ENCODE peak calls at places on chromosomes 1 and 21, in four cellular contexts. O is K562, U is HepG2, X is GM12878. I is an unnamed sample.

GRCh38 chr1:232059726-232060360 is 433.3 kb downstream of the DISC1 start:
- DNase-seq in O (no peak), U (no peak), X (no peak), I (no peak)

GRCh38 chr1:10969267-10969970 is 43.0 kb upstream of the TARDBP start:
- DNase-seq in O (no peak), U (no peak), X (no peak), I (no peak)

GRCh38 chr1:233465745-233466343 is 138.3 kb downstream of the MAP3K21 start:
- DNase-seq in O (no peak), U (no peak), X (no peak), I (no peak)

GRCh38 chr21:44800103-44800502 is 1.5 kb downstream of the UBE2G2 start:
- DNase-seq in O (no peak), U (peak), X (no peak), I (peak)

GRCh38 chr1:98702976-98703375 is 41.5 kb downstream of the SNX7 start:
- DNase-seq in O (no peak), U (no peak), X (no peak), I (no peak)

GRCh38 chr1:55420866-55421265 is 205.7 kb upstream of the USP24 start:
- DNase-seq in O (no peak), U (no peak), X (no peak), I (no peak)

GRCh38 chr1:200867018-200867811 is 5.6 kb upstream of the GPR25 start:
- DNase-seq in O (no peak), U (no peak), X (no peak), I (no peak)

GRCh38 chr1:2514863-2515762 is 11.3 kb downstream of the PANK4 start:
- DNase-seq in O (no peak), U (no peak), X (no peak), I (no peak)

GRCh38 chr1:204150702-204151561 is 912 bp downstream of the ETNK2 start:
- DNase-seq in O (no peak), U (no peak), X (no peak), I (no peak)

GRCh38 chr1:204152310-204153044 is 633 bp upstream of the ETNK2 start:
- DNase-seq in O (no peak), U (no peak), X (no peak), I (no peak)

GRCh38 chr1:204149635-204150565 is 1.9 kb downstream of the ETNK2 start:
- DNase-seq in O (peak), U (no peak), X (no peak), I (no peak)

GRCh38 chr1:204153667-204154066 is 1.8 kb upstream of the ETNK2 start:
- DNase-seq in O (no peak), U (no peak), X (no peak), I (no peak)

DNA sequence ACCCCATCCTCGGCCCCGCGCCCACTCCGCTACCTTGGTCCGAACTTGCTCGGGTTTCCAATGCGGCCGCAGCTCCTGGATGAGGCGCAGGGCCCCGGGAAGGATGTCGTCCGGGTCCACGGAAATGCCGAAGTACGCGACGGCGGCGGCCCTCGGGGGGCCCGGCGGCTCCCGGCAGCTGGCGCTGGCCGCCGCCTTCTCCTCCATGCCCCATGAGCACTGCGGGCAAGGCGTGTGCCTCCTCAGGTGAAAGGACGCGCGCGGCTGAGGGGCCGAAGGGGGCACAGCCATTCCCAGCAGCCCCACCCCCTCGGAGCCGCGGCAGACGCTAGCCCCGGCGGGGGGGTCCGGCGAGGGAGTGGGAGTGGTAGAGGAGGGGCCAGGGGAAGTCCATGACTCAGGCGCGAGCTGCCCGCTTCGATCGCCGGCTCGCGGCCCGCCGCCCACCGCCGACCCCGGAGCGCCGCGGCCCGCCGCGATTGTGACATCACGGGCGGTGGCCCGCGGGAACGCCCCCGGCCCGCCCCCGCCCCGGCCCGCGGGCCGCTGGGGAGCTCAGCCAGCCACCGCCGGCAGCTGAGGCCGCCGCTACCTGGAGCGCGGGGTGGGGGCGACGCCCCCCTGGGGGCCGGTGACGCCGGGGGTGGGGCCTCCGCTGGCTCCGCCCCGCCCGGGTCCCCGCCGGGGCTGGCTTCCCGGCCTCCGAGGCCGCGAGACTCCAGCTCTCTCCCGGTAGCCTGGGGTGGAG is at the start of gene ETNK2:
- DNase-seq in O (peak), U (no peak), X (no peak), I (peak)
- TF ChIP-seq POLR2AphosphoS2 in O (no peak), U (no peak), X (no peak), I (no peak)

GRCh38 chr1:20375563-20375962 is 84.9 kb downstream of the VWA5B1 start:
- DNase-seq in O (no peak), U (no peak), X (no peak), I (no peak)

GRCh38 chr1:20372676-20373075 is 82.0 kb downstream of the VWA5B1 start:
- DNase-seq in O (no peak), U (no peak), X (no peak), I (no peak)

GRCh38 chr1:20371883-20372282 is 81.2 kb downstream of the VWA5B1 start:
- DNase-seq in O (no peak), U (no peak), X (no peak), I (no peak)

GRCh38 chr1:20373286-20373685 is 82.6 kb downstream of the VWA5B1 start:
- DNase-seq in O (no peak), U (no peak), X (no peak), I (no peak)

GRCh38 chr1:20373764-20374163 is 83.1 kb downstream of the VWA5B1 start:
- DNase-seq in O (no peak), U (no peak), X (no peak), I (no peak)
- TF ChIP-seq HDAC2 in O (no peak), U (no peak), X (no peak), I (no peak)

GRCh38 chr21:33171584-33172169 is 58.1 kb upstream of the IFNAR2 start:
- DNase-seq in O (no peak), U (no peak), X (no peak), I (no peak)
- TF ChIP-seq POLR2AphosphoS2 in O (no peak), U (no peak), X (no peak), I (no peak)

DNA sequence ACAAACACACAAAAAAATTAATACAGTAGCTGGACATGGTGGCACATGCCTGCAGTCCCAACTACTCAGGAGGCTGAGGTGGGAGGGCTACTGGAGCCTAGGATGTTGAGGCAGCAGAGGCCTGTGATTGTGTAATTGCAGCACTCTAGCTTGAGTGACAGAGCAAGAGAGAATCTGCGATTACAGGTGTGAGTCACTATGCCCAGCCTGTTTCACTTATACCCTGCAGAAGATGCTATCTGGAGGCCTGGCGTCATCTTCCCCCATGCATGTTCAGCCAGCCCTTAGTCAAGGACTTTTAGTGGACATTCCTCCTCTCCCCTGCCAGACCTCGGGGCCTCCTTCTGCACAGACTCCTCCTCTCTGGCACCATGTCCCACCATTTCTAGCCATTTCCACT is 36.3 kb upstream of the RCC2 start:
- DNase-seq in O (peak), U (no peak), X (no peak), I (no peak)
- TF ChIP-seq HDAC2 in O (no peak), U (no peak), X (no peak), I (no peak)

DNA sequence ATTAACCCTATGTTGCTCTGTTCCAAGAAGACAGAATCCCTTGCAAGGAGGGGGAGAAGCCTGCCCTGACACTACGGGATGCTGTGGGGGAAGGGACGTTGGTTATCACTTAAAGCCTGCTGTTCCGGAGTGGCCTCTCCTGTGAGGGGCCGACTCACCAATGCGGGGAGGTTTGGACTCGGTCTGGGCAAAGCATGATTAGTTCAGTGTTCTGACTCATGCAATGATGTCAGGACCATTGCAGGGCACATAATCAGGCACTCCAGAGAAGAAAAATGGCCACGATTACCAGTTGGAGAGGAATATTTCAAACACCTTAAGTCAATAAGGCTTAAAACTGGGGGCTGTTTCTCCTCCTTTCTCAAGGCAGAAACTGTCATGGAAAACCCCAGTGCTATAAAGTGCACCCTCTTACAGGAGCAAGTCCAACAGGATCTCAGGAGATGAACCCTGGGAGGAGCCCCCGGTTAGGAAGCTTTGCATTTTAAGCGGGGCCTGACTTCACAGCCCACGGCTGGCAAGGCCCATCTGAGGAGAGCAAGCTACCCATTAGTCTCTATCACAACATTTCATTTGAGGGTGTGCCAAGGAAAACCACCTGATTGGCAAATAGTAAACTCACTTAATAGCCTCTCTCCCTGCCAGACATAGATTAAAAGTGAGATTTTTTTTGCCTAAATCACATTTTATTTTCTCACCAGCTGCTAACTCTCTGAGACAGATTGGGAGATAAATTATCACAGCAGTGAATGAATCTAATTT is 202.4 kb downstream of the C1orf94 start:
- DNase-seq in O (peak), U (no peak), X (no peak), I (no peak)
- TF ChIP-seq POLR2AphosphoS2 in O (no peak), U (no peak), X (no peak), I (no peak)

I was measured in A549.